ENCODE peak calls at places on chromosomes 2 and 18, in six cellular contexts. S is A549, A is NT2/D1, L is heart right ventricle, O is A673, K is right cardiac atrium. E is an unnamed sample. For H3K4me1, the result is how much of the 10 kb centered on the place peaks cover.

GRCh38 chr2:241064008-241064801 is 37.9 kb downstream of the MTERF4 start:
- DNase-seq in S (peak), A (no peak), L (no peak), O (no peak), K (peak), E (peak)

GRCh38 chr2:233772153-233772552 is 6.0 kb upstream of the MROH2A start:
- DNase-seq in S (no peak), A (no peak), L (no peak), O (no peak), K (no peak), E (no peak)

GRCh38 chr2:236168110-236169067 is at the start of gene GBX2:
- DNase-seq in S (peak), A (no peak), L (no peak), O (peak), K (no peak), E (no peak)

GRCh38 chr2:43345391-43345813 is 119.0 kb upstream of the ZFP36L2 start:
- DNase-seq in S (no peak), A (no peak), L (no peak), O (no peak), K (peak), E (no peak)

GRCh38 chr2:135913726-135914365 is 37.6 kb upstream of the MCM6 start:
- DNase-seq in S (peak), A (peak), L (peak), O (peak), K (no peak), E (peak)

GRCh38 chr2:85649201-85650190 is 18.5 kb downstream of the SFTPB start:
- DNase-seq in S (peak), A (no peak), L (no peak), O (no peak), K (no peak), E (no peak)

GRCh38 chr18:79941473-79942119 is 9.9 kb downstream of the SLC66A2 start:
- DNase-seq in S (no peak), A (no peak), L (no peak), O (no peak), K (no peak), E (no peak)

GRCh38 chr2:33133436-33133835 is 186.7 kb downstream of the LTBP1 start:
- DNase-seq in S (no peak), A (no peak), L (peak), O (no peak), K (peak), E (no peak)

GRCh38 chr2:85853499-85854165 is 35.2 kb downstream of the ST3GAL5 start:
- DNase-seq in S (no peak), A (no peak), L (no peak), O (no peak), K (no peak), E (peak)

GRCh38 chr2:240598311-240598911 is 11.9 kb downstream of the CAPN10 start:
- DNase-seq in S (no peak), A (no peak), L (no peak), O (no peak), K (peak), E (no peak)

GRCh38 chr18:55415258-55415871 is 172.6 kb downstream of the TCF4 start:
- DNase-seq in S (peak), A (peak), L (peak), O (peak), K (peak), E (peak)

GRCh38 chr2:46309052-46309953 is 12.1 kb downstream of the EPAS1 start:
- DNase-seq in S (no peak), A (no peak), L (no peak), O (no peak), K (no peak), E (no peak)

GRCh38 chr2:46306988-46307655 is 9.9 kb downstream of the EPAS1 start:
- DNase-seq in S (peak), A (no peak), L (peak), O (no peak), K (no peak), E (no peak)

GRCh38 chr2:46308629-46309028 is 11.4 kb downstream of the EPAS1 start:
- DNase-seq in S (no peak), A (no peak), L (no peak), O (no peak), K (no peak), E (no peak)

GRCh38 chr2:46306320-46306719 is 9.1 kb downstream of the EPAS1 start:
- DNase-seq in S (peak), A (no peak), L (no peak), O (no peak), K (no peak), E (no peak)

GRCh38 chr2:46308081-46308480 is 10.9 kb downstream of the EPAS1 start:
- DNase-seq in S (no peak), A (no peak), L (no peak), O (no peak), K (no peak), E (no peak)
- H3K4me1 ChIP-seq in S (half or more), A (under half), L (half or more), O (under half), K (under half), E (under half)

GRCh38 chr2:133655565-133656113 is 87.4 kb upstream of the NCKAP5 start:
- DNase-seq in S (no peak), A (no peak), L (no peak), O (no peak), K (no peak), E (no peak)
- H3K4me1 ChIP-seq in S (under half), A (under half), L (under half), O (under half), K (under half), E (under half)

DNA sequence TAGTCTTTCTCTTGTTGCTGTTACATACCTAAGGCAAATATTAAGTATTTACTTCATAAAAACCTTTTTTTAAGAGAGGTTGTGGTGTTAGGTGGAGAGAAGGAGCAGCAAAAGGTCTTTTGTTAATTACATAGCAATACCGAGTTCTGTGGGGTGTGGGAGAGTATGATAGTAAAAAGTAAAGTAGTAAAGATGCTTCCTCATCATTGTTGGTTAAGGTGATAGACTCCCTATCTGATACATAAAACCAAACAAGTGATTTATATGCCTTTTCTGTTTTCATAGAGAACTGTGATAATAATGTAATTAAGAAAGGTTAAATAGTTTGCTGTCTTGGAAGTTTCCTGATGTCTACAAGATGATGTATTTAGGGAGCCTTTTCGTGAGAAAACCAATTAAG is 75.4 kb downstream of the EML4 start:
- DNase-seq in S (no peak), A (no peak), L (no peak), O (no peak), K (no peak), E (no peak)
- H3K4me1 ChIP-seq in S (under half), A (under half), L (under half), O (under half), K (under half), E (under half)

DNA sequence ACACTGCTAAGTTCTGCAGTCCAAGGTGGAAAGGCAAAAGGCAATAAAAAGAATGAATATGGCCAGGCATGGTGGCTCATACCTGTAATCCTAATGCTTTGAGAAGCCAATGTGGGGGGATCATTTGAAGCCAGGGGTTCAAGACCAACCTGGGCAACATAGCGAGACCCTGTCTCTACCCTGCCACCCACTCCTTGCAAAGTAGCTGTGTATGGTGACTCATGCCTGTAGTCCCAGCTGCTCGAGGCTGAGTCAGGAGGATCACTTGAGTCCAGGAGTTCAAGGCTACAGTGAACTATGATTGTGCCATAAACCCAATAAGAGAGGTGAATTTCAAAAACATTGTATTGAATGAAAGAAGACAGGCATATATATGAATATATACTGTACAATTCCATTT is 2.4 kb downstream of the MYL12B start:
- DNase-seq in S (peak), A (no peak), L (no peak), O (no peak), K (no peak), E (no peak)
- H3K4me1 ChIP-seq in S (half or more), A (under half), L (half or more), O (under half), K (under half), E (half or more)

DNA sequence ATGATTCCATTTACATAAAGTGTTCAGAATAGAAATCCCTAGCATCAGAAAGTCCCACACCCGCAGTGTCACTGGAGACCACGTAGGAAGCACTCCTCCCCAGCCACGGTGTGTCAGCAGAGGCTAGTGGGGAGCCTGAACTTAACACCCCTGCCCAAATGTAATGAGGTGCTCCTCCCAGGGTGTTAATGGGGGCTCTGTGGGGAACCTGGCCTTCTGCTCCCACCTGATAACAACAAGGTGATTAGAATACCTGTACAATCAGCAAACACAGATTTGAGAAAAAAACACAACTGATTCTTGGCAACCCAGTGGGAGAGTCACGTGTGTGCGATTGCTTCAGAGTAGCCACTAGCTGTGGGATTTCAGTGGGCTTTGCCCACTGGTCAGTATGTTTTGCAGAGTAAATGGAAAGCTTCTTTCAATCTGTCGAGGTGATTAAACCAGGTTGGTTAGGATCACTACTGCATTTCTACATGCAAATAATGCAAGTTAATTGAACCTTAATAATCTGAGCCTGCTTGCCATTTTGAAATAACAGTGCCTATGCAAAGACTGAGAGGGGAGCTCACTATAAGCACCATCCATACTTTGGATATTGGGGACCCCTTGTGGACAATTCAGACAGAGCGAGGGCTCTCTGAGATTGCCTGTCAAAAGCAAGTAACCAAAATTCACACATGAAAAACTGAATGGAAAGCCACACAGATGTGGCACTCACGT is 20.6 kb upstream of the ATRAID start:
- DNase-seq in S (peak), A (peak), L (peak), O (peak), K (peak), E (peak)
- H3K4me1 ChIP-seq in S (under half), A (under half), L (under half), O (under half), K (under half), E (under half)

GRCh38 chr18:76486029-76486428 is 9.0 kb downstream of the ZNF516 start:
- DNase-seq in S (no peak), A (no peak), L (no peak), O (no peak), K (no peak), E (no peak)

GRCh38 chr18:76487076-76487475 is 8.0 kb downstream of the ZNF516 start:
- DNase-seq in S (no peak), A (no peak), L (no peak), O (no peak), K (no peak), E (no peak)

GRCh38 chr18:76488190-76488589 is 6.9 kb downstream of the ZNF516 start:
- DNase-seq in S (no peak), A (no peak), L (no peak), O (no peak), K (peak), E (no peak)

GRCh38 chr18:76487782-76488181 is 7.3 kb downstream of the ZNF516 start:
- DNase-seq in S (no peak), A (no peak), L (no peak), O (no peak), K (no peak), E (no peak)

DNA sequence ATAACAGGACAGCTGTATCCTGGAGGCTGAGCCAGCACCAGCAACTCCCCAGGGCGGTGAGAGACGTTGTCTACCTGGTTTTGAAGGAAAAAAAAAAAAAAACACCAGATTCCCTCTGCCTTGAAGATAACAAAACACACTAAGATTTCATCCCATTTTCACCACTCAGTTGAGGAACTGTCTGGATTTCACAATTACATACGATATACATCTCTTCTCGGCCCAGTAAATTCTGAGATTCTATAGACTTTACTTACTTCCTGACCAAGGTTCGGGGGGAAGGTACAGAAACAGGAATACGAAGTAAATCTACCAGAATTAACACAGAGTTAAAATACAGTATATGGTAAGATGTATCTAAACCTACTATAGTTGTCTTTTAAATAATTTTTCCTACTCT is 8.4 kb downstream of the ZNF516 start:
- DNase-seq in S (no peak), A (no peak), L (no peak), O (no peak), K (no peak), E (no peak)
- H3K4me1 ChIP-seq in S (under half), A (under half), L (under half), O (half or more), K (under half), E (under half)

DNA sequence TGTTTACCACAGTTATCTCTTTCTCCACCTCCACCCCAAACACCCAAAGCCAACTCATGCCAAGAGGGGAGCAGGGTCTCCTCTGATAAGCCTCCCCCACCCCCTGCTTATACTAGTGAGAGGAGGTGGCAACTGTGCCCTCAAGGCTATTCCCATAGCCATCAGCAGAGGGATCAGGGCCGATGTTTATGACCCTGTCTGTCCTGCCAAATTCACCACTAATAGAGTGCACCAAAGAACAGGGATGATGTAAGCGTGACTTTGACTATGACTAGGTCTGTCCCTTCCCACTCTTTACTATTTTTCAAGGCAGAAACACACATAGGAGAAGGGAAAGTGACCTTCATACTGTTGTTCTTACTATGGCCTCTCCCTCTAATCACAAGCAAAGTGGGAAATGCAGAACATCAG is 74.6 kb downstream of the CLHC1 start:
- DNase-seq in S (no peak), A (no peak), L (no peak), O (no peak), K (no peak), E (no peak)
- H3K4me1 ChIP-seq in S (under half), A (under half), L (under half), O (under half), K (under half), E (under half)

E was measured in CD4-positive, CD25-positive, alpha-beta regulatory T cell.